ENCODE peak calls at places on chromosomes 7 and 10, in eight cellular contexts. One of them, this sample, is unnamed.

GRCh38 chr10:22481687-22482539 is 136.6 kb downstream of the SPAG6 start:
- DNase-seq in activated T-helper 1 cell treated with anti-CD3 and anti-CD28 coated beads, Interleukin-2, amount 50 U/mL, for 16 hours: no peak
- DNase-seq in stimulated activated CD4-positive, alpha-beta T cell treated with anti-CD3 and anti-CD28 coated beads, Interleukin-12 subunit alpha, Interleukin-12 subunit beta, amount 100 ng/mL, for 4 hours: no peak
- DNase-seq in amygdala: no peak
- DNase-seq in NCI-H1436 treated with DMSO at 0.1 percent for 48 hours: no peak
- DNase-seq in ureter: no peak
- DNase-seq in GM19239: no peak
- DNase-seq in heart left ventricle: no peak
- DNase-seq in this sample: no peak

GRCh38 chr7:96303686-96304443 is 18.0 kb downstream of the SLC25A13 start:
- DNase-seq in activated T-helper 1 cell treated with anti-CD3 and anti-CD28 coated beads, Interleukin-2, amount 50 U/mL, for 16 hours: no peak
- DNase-seq in stimulated activated CD4-positive, alpha-beta T cell treated with anti-CD3 and anti-CD28 coated beads, Interleukin-12 subunit alpha, Interleukin-12 subunit beta, amount 100 ng/mL, for 4 hours: no peak
- DNase-seq in amygdala: no peak
- DNase-seq in NCI-H1436 treated with DMSO at 0.1 percent for 48 hours: no peak
- DNase-seq in ureter: no peak
- DNase-seq in GM19239: no peak
- DNase-seq in heart left ventricle: no peak
- DNase-seq in this sample: no peak

GRCh38 chr7:81260152-81260551 is 341.3 kb upstream of the SEMA3C start:
- DNase-seq in activated T-helper 1 cell treated with anti-CD3 and anti-CD28 coated beads, Interleukin-2, amount 50 U/mL, for 16 hours: no peak
- DNase-seq in stimulated activated CD4-positive, alpha-beta T cell treated with anti-CD3 and anti-CD28 coated beads, Interleukin-12 subunit alpha, Interleukin-12 subunit beta, amount 100 ng/mL, for 4 hours: no peak
- DNase-seq in amygdala: no peak
- DNase-seq in NCI-H1436 treated with DMSO at 0.1 percent for 48 hours: no peak
- DNase-seq in ureter: no peak
- DNase-seq in GM19239: no peak
- DNase-seq in heart left ventricle: no peak
- DNase-seq in this sample: no peak

GRCh38 chr7:151210087-151210854 is at the start of gene H2BK1:
- DNase-seq in activated T-helper 1 cell treated with anti-CD3 and anti-CD28 coated beads, Interleukin-2, amount 50 U/mL, for 16 hours: no peak
- DNase-seq in stimulated activated CD4-positive, alpha-beta T cell treated with anti-CD3 and anti-CD28 coated beads, Interleukin-12 subunit alpha, Interleukin-12 subunit beta, amount 100 ng/mL, for 4 hours: no peak
- DNase-seq in amygdala: no peak
- DNase-seq in NCI-H1436 treated with DMSO at 0.1 percent for 48 hours: no peak
- DNase-seq in ureter: no peak
- DNase-seq in GM19239: no peak
- DNase-seq in heart left ventricle: no peak
- DNase-seq in this sample: no peak

GRCh38 chr10:70292016-70292415 is 8.2 kb upstream of the NPFFR1 start:
- DNase-seq in activated T-helper 1 cell treated with anti-CD3 and anti-CD28 coated beads, Interleukin-2, amount 50 U/mL, for 16 hours: no peak
- DNase-seq in stimulated activated CD4-positive, alpha-beta T cell treated with anti-CD3 and anti-CD28 coated beads, Interleukin-12 subunit alpha, Interleukin-12 subunit beta, amount 100 ng/mL, for 4 hours: no peak
- DNase-seq in amygdala: no peak
- DNase-seq in NCI-H1436 treated with DMSO at 0.1 percent for 48 hours: no peak
- DNase-seq in ureter: no peak
- DNase-seq in GM19239: no peak
- DNase-seq in heart left ventricle: no peak
- DNase-seq in this sample: no peak

GRCh38 chr7:151110941-151111645 is 24.8 kb downstream of the AGAP3 start:
- DNase-seq in activated T-helper 1 cell treated with anti-CD3 and anti-CD28 coated beads, Interleukin-2, amount 50 U/mL, for 16 hours: peak
- DNase-seq in stimulated activated CD4-positive, alpha-beta T cell treated with anti-CD3 and anti-CD28 coated beads, Interleukin-12 subunit alpha, Interleukin-12 subunit beta, amount 100 ng/mL, for 4 hours: peak
- DNase-seq in amygdala: peak
- DNase-seq in NCI-H1436 treated with DMSO at 0.1 percent for 48 hours: no peak
- DNase-seq in ureter: peak
- DNase-seq in GM19239: peak
- DNase-seq in heart left ventricle: peak
- DNase-seq in this sample: peak

GRCh38 chr10:114261116-114261515 is 22.1 kb downstream of the VWA2 start:
- DNase-seq in activated T-helper 1 cell treated with anti-CD3 and anti-CD28 coated beads, Interleukin-2, amount 50 U/mL, for 16 hours: no peak
- DNase-seq in stimulated activated CD4-positive, alpha-beta T cell treated with anti-CD3 and anti-CD28 coated beads, Interleukin-12 subunit alpha, Interleukin-12 subunit beta, amount 100 ng/mL, for 4 hours: no peak
- DNase-seq in amygdala: no peak
- DNase-seq in NCI-H1436 treated with DMSO at 0.1 percent for 48 hours: no peak
- DNase-seq in ureter: no peak
- DNase-seq in GM19239: no peak
- DNase-seq in heart left ventricle: no peak
- DNase-seq in this sample: no peak

GRCh38 chr7:4144801-4145470 is 537.2 kb upstream of the FOXK1 start:
- DNase-seq in activated T-helper 1 cell treated with anti-CD3 and anti-CD28 coated beads, Interleukin-2, amount 50 U/mL, for 16 hours: no peak
- DNase-seq in stimulated activated CD4-positive, alpha-beta T cell treated with anti-CD3 and anti-CD28 coated beads, Interleukin-12 subunit alpha, Interleukin-12 subunit beta, amount 100 ng/mL, for 4 hours: no peak
- DNase-seq in amygdala: no peak
- DNase-seq in NCI-H1436 treated with DMSO at 0.1 percent for 48 hours: no peak
- DNase-seq in ureter: peak
- DNase-seq in GM19239: no peak
- DNase-seq in heart left ventricle: peak
- DNase-seq in this sample: no peak

GRCh38 chr7:47751068-47751467 is 169.2 kb upstream of the TNS3 start:
- DNase-seq in activated T-helper 1 cell treated with anti-CD3 and anti-CD28 coated beads, Interleukin-2, amount 50 U/mL, for 16 hours: no peak
- DNase-seq in stimulated activated CD4-positive, alpha-beta T cell treated with anti-CD3 and anti-CD28 coated beads, Interleukin-12 subunit alpha, Interleukin-12 subunit beta, amount 100 ng/mL, for 4 hours: no peak
- DNase-seq in amygdala: no peak
- DNase-seq in NCI-H1436 treated with DMSO at 0.1 percent for 48 hours: no peak
- DNase-seq in ureter: no peak
- DNase-seq in GM19239: no peak
- DNase-seq in heart left ventricle: no peak
- DNase-seq in this sample: no peak

GRCh38 chr10:130495116-130495862 is 359.1 kb downstream of the GLRX3 start:
- DNase-seq in activated T-helper 1 cell treated with anti-CD3 and anti-CD28 coated beads, Interleukin-2, amount 50 U/mL, for 16 hours: no peak
- DNase-seq in stimulated activated CD4-positive, alpha-beta T cell treated with anti-CD3 and anti-CD28 coated beads, Interleukin-12 subunit alpha, Interleukin-12 subunit beta, amount 100 ng/mL, for 4 hours: no peak
- DNase-seq in amygdala: no peak
- DNase-seq in NCI-H1436 treated with DMSO at 0.1 percent for 48 hours: no peak
- DNase-seq in ureter: no peak
- DNase-seq in GM19239: no peak
- DNase-seq in heart left ventricle: no peak
- DNase-seq in this sample: no peak

GRCh38 chr7:50391386-50391785 is 58.8 kb downstream of the FIGNL1 start:
- DNase-seq in activated T-helper 1 cell treated with anti-CD3 and anti-CD28 coated beads, Interleukin-2, amount 50 U/mL, for 16 hours: no peak
- DNase-seq in stimulated activated CD4-positive, alpha-beta T cell treated with anti-CD3 and anti-CD28 coated beads, Interleukin-12 subunit alpha, Interleukin-12 subunit beta, amount 100 ng/mL, for 4 hours: no peak
- DNase-seq in amygdala: no peak
- DNase-seq in NCI-H1436 treated with DMSO at 0.1 percent for 48 hours: no peak
- DNase-seq in ureter: no peak
- DNase-seq in GM19239: no peak
- DNase-seq in heart left ventricle: no peak
- DNase-seq in this sample: no peak

GRCh38 chr7:51647931-51648351 is 331.3 kb upstream of the COBL start:
- DNase-seq in activated T-helper 1 cell treated with anti-CD3 and anti-CD28 coated beads, Interleukin-2, amount 50 U/mL, for 16 hours: no peak
- DNase-seq in stimulated activated CD4-positive, alpha-beta T cell treated with anti-CD3 and anti-CD28 coated beads, Interleukin-12 subunit alpha, Interleukin-12 subunit beta, amount 100 ng/mL, for 4 hours: no peak
- DNase-seq in amygdala: peak
- DNase-seq in NCI-H1436 treated with DMSO at 0.1 percent for 48 hours: no peak
- DNase-seq in ureter: peak
- DNase-seq in GM19239: no peak
- DNase-seq in heart left ventricle: no peak
- DNase-seq in this sample: peak

GRCh38 chr7:97512441-97513207 is 219.3 kb upstream of the TAC1 start:
- DNase-seq in activated T-helper 1 cell treated with anti-CD3 and anti-CD28 coated beads, Interleukin-2, amount 50 U/mL, for 16 hours: no peak
- DNase-seq in stimulated activated CD4-positive, alpha-beta T cell treated with anti-CD3 and anti-CD28 coated beads, Interleukin-12 subunit alpha, Interleukin-12 subunit beta, amount 100 ng/mL, for 4 hours: no peak
- DNase-seq in amygdala: no peak
- DNase-seq in NCI-H1436 treated with DMSO at 0.1 percent for 48 hours: no peak
- DNase-seq in ureter: no peak
- DNase-seq in GM19239: no peak
- DNase-seq in heart left ventricle: no peak
- DNase-seq in this sample: no peak

GRCh38 chr10:127556911-127557310 is 7.8 kb downstream of the NPS start:
- DNase-seq in activated T-helper 1 cell treated with anti-CD3 and anti-CD28 coated beads, Interleukin-2, amount 50 U/mL, for 16 hours: no peak
- DNase-seq in stimulated activated CD4-positive, alpha-beta T cell treated with anti-CD3 and anti-CD28 coated beads, Interleukin-12 subunit alpha, Interleukin-12 subunit beta, amount 100 ng/mL, for 4 hours: no peak
- DNase-seq in amygdala: no peak
- DNase-seq in NCI-H1436 treated with DMSO at 0.1 percent for 48 hours: no peak
- DNase-seq in ureter: no peak
- DNase-seq in GM19239: no peak
- DNase-seq in heart left ventricle: no peak
- DNase-seq in this sample: no peak

GRCh38 chr7:15358112-15358511 is 203.7 kb downstream of the AGMO start:
- DNase-seq in activated T-helper 1 cell treated with anti-CD3 and anti-CD28 coated beads, Interleukin-2, amount 50 U/mL, for 16 hours: no peak
- DNase-seq in stimulated activated CD4-positive, alpha-beta T cell treated with anti-CD3 and anti-CD28 coated beads, Interleukin-12 subunit alpha, Interleukin-12 subunit beta, amount 100 ng/mL, for 4 hours: no peak
- DNase-seq in amygdala: no peak
- DNase-seq in NCI-H1436 treated with DMSO at 0.1 percent for 48 hours: no peak
- DNase-seq in ureter: no peak
- DNase-seq in GM19239: no peak
- DNase-seq in heart left ventricle: no peak
- DNase-seq in this sample: no peak

GRCh38 chr7:118111347-118111746 is 72.6 kb upstream of the LSM8 start:
- DNase-seq in activated T-helper 1 cell treated with anti-CD3 and anti-CD28 coated beads, Interleukin-2, amount 50 U/mL, for 16 hours: no peak
- DNase-seq in stimulated activated CD4-positive, alpha-beta T cell treated with anti-CD3 and anti-CD28 coated beads, Interleukin-12 subunit alpha, Interleukin-12 subunit beta, amount 100 ng/mL, for 4 hours: no peak
- DNase-seq in amygdala: no peak
- DNase-seq in NCI-H1436 treated with DMSO at 0.1 percent for 48 hours: no peak
- DNase-seq in ureter: no peak
- DNase-seq in GM19239: no peak
- DNase-seq in heart left ventricle: no peak
- DNase-seq in this sample: no peak

GRCh38 chr10:6766061-6766460 is 186.0 kb upstream of the PRKCQ start:
- DNase-seq in activated T-helper 1 cell treated with anti-CD3 and anti-CD28 coated beads, Interleukin-2, amount 50 U/mL, for 16 hours: no peak
- DNase-seq in stimulated activated CD4-positive, alpha-beta T cell treated with anti-CD3 and anti-CD28 coated beads, Interleukin-12 subunit alpha, Interleukin-12 subunit beta, amount 100 ng/mL, for 4 hours: no peak
- DNase-seq in amygdala: no peak
- DNase-seq in NCI-H1436 treated with DMSO at 0.1 percent for 48 hours: no peak
- DNase-seq in ureter: no peak
- DNase-seq in GM19239: no peak
- DNase-seq in heart left ventricle: no peak
- DNase-seq in this sample: no peak

GRCh38 chr7:121195859-121196588 is 132.8 kb upstream of the WNT16 start:
- DNase-seq in activated T-helper 1 cell treated with anti-CD3 and anti-CD28 coated beads, Interleukin-2, amount 50 U/mL, for 16 hours: no peak
- DNase-seq in stimulated activated CD4-positive, alpha-beta T cell treated with anti-CD3 and anti-CD28 coated beads, Interleukin-12 subunit alpha, Interleukin-12 subunit beta, amount 100 ng/mL, for 4 hours: no peak
- DNase-seq in amygdala: no peak
- DNase-seq in NCI-H1436 treated with DMSO at 0.1 percent for 48 hours: no peak
- DNase-seq in ureter: no peak
- DNase-seq in GM19239: no peak
- DNase-seq in heart left ventricle: no peak
- DNase-seq in this sample: no peak

GRCh38 chr10:17836917-17837316 is 27.8 kb downstream of the MRC1 start:
- DNase-seq in activated T-helper 1 cell treated with anti-CD3 and anti-CD28 coated beads, Interleukin-2, amount 50 U/mL, for 16 hours: no peak
- DNase-seq in stimulated activated CD4-positive, alpha-beta T cell treated with anti-CD3 and anti-CD28 coated beads, Interleukin-12 subunit alpha, Interleukin-12 subunit beta, amount 100 ng/mL, for 4 hours: no peak
- DNase-seq in amygdala: no peak
- DNase-seq in NCI-H1436 treated with DMSO at 0.1 percent for 48 hours: no peak
- DNase-seq in ureter: no peak
- DNase-seq in GM19239: no peak
- DNase-seq in heart left ventricle: peak
- DNase-seq in this sample: peak

GRCh38 chr7:138402749-138403148 is 57.3 kb upstream of the TRIM24 start:
- DNase-seq in activated T-helper 1 cell treated with anti-CD3 and anti-CD28 coated beads, Interleukin-2, amount 50 U/mL, for 16 hours: no peak
- DNase-seq in stimulated activated CD4-positive, alpha-beta T cell treated with anti-CD3 and anti-CD28 coated beads, Interleukin-12 subunit alpha, Interleukin-12 subunit beta, amount 100 ng/mL, for 4 hours: no peak
- DNase-seq in amygdala: no peak
- DNase-seq in NCI-H1436 treated with DMSO at 0.1 percent for 48 hours: no peak
- DNase-seq in ureter: no peak
- DNase-seq in GM19239: no peak
- DNase-seq in heart left ventricle: no peak
- DNase-seq in this sample: no peak

GRCh38 chr10:122510326-122510725 is 49.0 kb downstream of the HTRA1 start:
- DNase-seq in activated T-helper 1 cell treated with anti-CD3 and anti-CD28 coated beads, Interleukin-2, amount 50 U/mL, for 16 hours: no peak
- DNase-seq in stimulated activated CD4-positive, alpha-beta T cell treated with anti-CD3 and anti-CD28 coated beads, Interleukin-12 subunit alpha, Interleukin-12 subunit beta, amount 100 ng/mL, for 4 hours: no peak
- DNase-seq in amygdala: no peak
- DNase-seq in NCI-H1436 treated with DMSO at 0.1 percent for 48 hours: no peak
- DNase-seq in ureter: no peak
- DNase-seq in GM19239: no peak
- DNase-seq in heart left ventricle: no peak
- DNase-seq in this sample: no peak

GRCh38 chr7:117564627-117565026 is 84.8 kb downstream of the CFTR start:
- DNase-seq in activated T-helper 1 cell treated with anti-CD3 and anti-CD28 coated beads, Interleukin-2, amount 50 U/mL, for 16 hours: no peak
- DNase-seq in stimulated activated CD4-positive, alpha-beta T cell treated with anti-CD3 and anti-CD28 coated beads, Interleukin-12 subunit alpha, Interleukin-12 subunit beta, amount 100 ng/mL, for 4 hours: no peak
- DNase-seq in amygdala: no peak
- DNase-seq in NCI-H1436 treated with DMSO at 0.1 percent for 48 hours: no peak
- DNase-seq in ureter: no peak
- DNase-seq in GM19239: no peak
- DNase-seq in heart left ventricle: no peak
- DNase-seq in this sample: no peak

GRCh38 chr10:83753490-83753889 is 385.8 kb upstream of the GHITM start:
- DNase-seq in activated T-helper 1 cell treated with anti-CD3 and anti-CD28 coated beads, Interleukin-2, amount 50 U/mL, for 16 hours: no peak
- DNase-seq in stimulated activated CD4-positive, alpha-beta T cell treated with anti-CD3 and anti-CD28 coated beads, Interleukin-12 subunit alpha, Interleukin-12 subunit beta, amount 100 ng/mL, for 4 hours: no peak
- DNase-seq in amygdala: no peak
- DNase-seq in NCI-H1436 treated with DMSO at 0.1 percent for 48 hours: no peak
- DNase-seq in ureter: no peak
- DNase-seq in GM19239: no peak
- DNase-seq in heart left ventricle: no peak
- DNase-seq in this sample: no peak

GRCh38 chr10:50605280-50606270 is 18.2 kb downstream of the SGMS1 start:
- DNase-seq in activated T-helper 1 cell treated with anti-CD3 and anti-CD28 coated beads, Interleukin-2, amount 50 U/mL, for 16 hours: no peak
- DNase-seq in stimulated activated CD4-positive, alpha-beta T cell treated with anti-CD3 and anti-CD28 coated beads, Interleukin-12 subunit alpha, Interleukin-12 subunit beta, amount 100 ng/mL, for 4 hours: no peak
- DNase-seq in amygdala: no peak
- DNase-seq in NCI-H1436 treated with DMSO at 0.1 percent for 48 hours: no peak
- DNase-seq in ureter: peak
- DNase-seq in GM19239: no peak
- DNase-seq in heart left ventricle: peak
- DNase-seq in this sample: peak

This sample was measured in HuH-7.